ENCODE peak calls at places on chromosomes 2 and 18, in six cellular contexts. One of them, this sample, is unnamed. For H3K36me3, the result is how much of the 10 kb centered on the place peaks cover.

GRCh38 chr18:54671291-54671881 is 80.3 kb downstream of the DYNAP start:
- DNase-seq in PC-3: peak
- DNase-seq in lower lobe of right lung: no peak
- DNase-seq in Panc1: no peak
- DNase-seq in uterus: no peak
- DNase-seq in stomach: no peak
- DNase-seq in this sample: no peak

GRCh38 chr2:188345439-188345838 is 53.8 kb downstream of the GULP1 start:
- DNase-seq in PC-3: no peak
- DNase-seq in lower lobe of right lung: no peak
- DNase-seq in stomach: no peak
- DNase-seq in Panc1: no peak
- DNase-seq in uterus: no peak
- DNase-seq in this sample: no peak

GRCh38 chr2:11304476-11304875 is 40.0 kb downstream of the ROCK2 start:
- DNase-seq in stomach: no peak
- DNase-seq in lower lobe of right lung: no peak
- DNase-seq in PC-3: no peak
- DNase-seq in Panc1: no peak
- DNase-seq in uterus: no peak
- DNase-seq in this sample: no peak

GRCh38 chr2:159895258-159896209 is 97.5 kb upstream of the CD302 start:
- DNase-seq in uterus: no peak
- DNase-seq in Panc1: no peak
- DNase-seq in PC-3: no peak
- DNase-seq in lower lobe of right lung: no peak
- DNase-seq in stomach: no peak
- DNase-seq in this sample: no peak

GRCh38 chr18:24659837-24660720 is 199.6 kb downstream of the HRH4 start:
- DNase-seq in PC-3: no peak
- DNase-seq in stomach: no peak
- DNase-seq in lower lobe of right lung: peak
- DNase-seq in Panc1: no peak
- DNase-seq in uterus: peak
- DNase-seq in this sample: peak

GRCh38 chr2:129744649-129745048 is 234.8 kb upstream of the RAB6C start:
- DNase-seq in PC-3: no peak
- DNase-seq in lower lobe of right lung: no peak
- DNase-seq in Panc1: no peak
- DNase-seq in uterus: no peak
- DNase-seq in stomach: peak
- DNase-seq in this sample: no peak

GRCh38 chr2:128641421-128642095 is 322.9 kb upstream of the HS6ST1 start:
- DNase-seq in Panc1: no peak
- DNase-seq in lower lobe of right lung: no peak
- DNase-seq in uterus: no peak
- DNase-seq in stomach: peak
- DNase-seq in PC-3: no peak
- DNase-seq in this sample: no peak

GRCh38 chr18:44135791-44136190 is 544.9 kb upstream of the SETBP1 start:
- DNase-seq in uterus: no peak
- DNase-seq in stomach: no peak
- DNase-seq in lower lobe of right lung: no peak
- DNase-seq in PC-3: no peak
- DNase-seq in Panc1: no peak
- DNase-seq in this sample: no peak

GRCh38 chr2:160372585-160372984 is 121.0 kb downstream of the RBMS1 start:
- DNase-seq in uterus: no peak
- DNase-seq in PC-3: no peak
- DNase-seq in stomach: no peak
- DNase-seq in lower lobe of right lung: no peak
- DNase-seq in Panc1: no peak
- DNase-seq in this sample: no peak

DNA sequence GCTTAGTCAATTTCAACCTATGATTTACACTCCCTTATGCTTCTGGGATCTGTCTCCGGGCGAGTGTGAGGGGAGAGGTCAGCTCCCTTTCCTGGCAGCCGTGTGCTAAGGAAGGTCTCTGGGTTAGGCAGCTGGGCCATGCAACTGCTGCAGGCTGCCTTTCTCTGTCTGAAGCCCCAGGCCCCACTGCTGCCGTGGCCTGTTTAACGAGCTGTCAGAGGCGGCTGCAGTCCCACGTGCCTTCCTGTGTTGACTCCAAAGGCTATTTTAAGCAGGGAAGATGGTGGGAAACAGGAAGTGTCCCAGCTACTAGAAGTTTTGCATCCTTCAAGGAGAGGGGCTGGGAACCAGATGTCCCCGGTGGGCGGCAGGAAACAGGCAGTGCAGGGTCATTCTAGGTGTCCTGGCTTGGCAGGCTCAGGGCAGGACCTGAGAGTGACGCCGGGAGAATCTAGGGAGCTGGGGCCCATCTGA is 186.4 kb downstream of the TNS1 start:
- DNase-seq in stomach: no peak
- DNase-seq in Panc1: no peak
- DNase-seq in lower lobe of right lung: peak
- DNase-seq in uterus: peak
- DNase-seq in PC-3: no peak
- DNase-seq in this sample: no peak
- H3K36me3 ChIP-seq in stomach: half or more
- H3K36me3 ChIP-seq in Panc1: under half
- H3K36me3 ChIP-seq in lower lobe of right lung: half or more
- H3K36me3 ChIP-seq in uterus: under half
- H3K36me3 ChIP-seq in PC-3: under half
- H3K36me3 ChIP-seq in this sample: under half

DNA sequence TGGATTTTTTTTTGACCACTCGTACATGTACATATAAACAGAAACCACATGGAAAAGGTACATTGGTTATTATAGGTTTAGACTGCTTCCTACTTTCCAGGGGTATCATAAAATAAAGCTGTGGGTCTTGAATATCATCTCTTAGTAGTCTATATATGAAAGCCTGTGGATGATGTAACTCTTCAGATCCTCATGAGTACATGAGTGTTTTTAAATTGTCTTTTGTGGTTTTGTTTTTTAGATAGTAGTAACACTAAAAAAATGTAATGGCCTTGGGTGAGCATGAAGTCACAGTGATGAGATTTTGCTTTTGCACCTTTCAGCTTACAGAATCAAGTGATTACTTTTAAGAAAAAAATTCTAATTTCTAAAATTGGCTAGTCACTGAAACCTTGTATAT is 80.2 kb downstream of the RAB3GAP1 start:
- DNase-seq in lower lobe of right lung: no peak
- DNase-seq in PC-3: no peak
- DNase-seq in uterus: no peak
- DNase-seq in stomach: no peak
- DNase-seq in Panc1: no peak
- DNase-seq in this sample: no peak
- H3K36me3 ChIP-seq in lower lobe of right lung: half or more
- H3K36me3 ChIP-seq in PC-3: half or more
- H3K36me3 ChIP-seq in uterus: under half
- H3K36me3 ChIP-seq in stomach: under half
- H3K36me3 ChIP-seq in Panc1: under half
- H3K36me3 ChIP-seq in this sample: under half

GRCh38 chr2:173417801-173418200 is 63.1 kb downstream of the CDCA7 start:
- DNase-seq in PC-3: no peak
- DNase-seq in Panc1: no peak
- DNase-seq in uterus: no peak
- DNase-seq in stomach: no peak
- DNase-seq in lower lobe of right lung: no peak
- DNase-seq in this sample: no peak

GRCh38 chr2:173414823-173415322 is 60.2 kb downstream of the CDCA7 start:
- DNase-seq in Panc1: no peak
- DNase-seq in PC-3: peak
- DNase-seq in uterus: peak
- DNase-seq in lower lobe of right lung: no peak
- DNase-seq in stomach: no peak
- DNase-seq in this sample: no peak

GRCh38 chr2:173419506-173419905 is 64.8 kb downstream of the CDCA7 start:
- DNase-seq in lower lobe of right lung: no peak
- DNase-seq in Panc1: no peak
- DNase-seq in uterus: no peak
- DNase-seq in PC-3: peak
- DNase-seq in stomach: no peak
- DNase-seq in this sample: no peak

GRCh38 chr2:173415663-173416469 is 61.2 kb downstream of the CDCA7 start:
- DNase-seq in Panc1: no peak
- DNase-seq in uterus: no peak
- DNase-seq in PC-3: no peak
- DNase-seq in lower lobe of right lung: no peak
- DNase-seq in stomach: no peak
- DNase-seq in this sample: no peak

DNA sequence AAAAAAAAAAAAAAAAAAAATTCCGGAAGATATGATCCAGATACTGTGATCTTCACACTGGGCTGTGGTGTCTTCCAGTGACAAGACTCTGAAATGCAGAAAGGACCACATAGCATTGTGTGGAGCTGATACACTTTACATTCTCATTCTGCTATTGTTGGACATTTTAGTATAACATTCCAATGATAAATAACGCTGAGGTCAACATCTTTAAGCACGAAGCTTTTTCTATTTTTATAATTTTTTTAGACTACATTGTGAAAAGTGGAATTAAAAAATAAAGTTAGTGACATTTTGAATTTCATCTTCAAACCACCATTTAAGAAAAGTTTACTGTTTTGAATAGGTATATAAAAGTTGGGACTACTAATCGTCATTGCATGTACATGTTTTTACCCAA is 62.7 kb downstream of the CDCA7 start:
- DNase-seq in stomach: no peak
- DNase-seq in uterus: no peak
- DNase-seq in PC-3: no peak
- DNase-seq in Panc1: no peak
- DNase-seq in lower lobe of right lung: no peak
- DNase-seq in this sample: no peak
- H3K36me3 ChIP-seq in stomach: under half
- H3K36me3 ChIP-seq in uterus: under half
- H3K36me3 ChIP-seq in PC-3: under half
- H3K36me3 ChIP-seq in Panc1: under half
- H3K36me3 ChIP-seq in lower lobe of right lung: under half
- H3K36me3 ChIP-seq in this sample: under half

GRCh38 chr2:199922856-199923255 is 11.8 kb downstream of the C2orf69 start:
- DNase-seq in Panc1: no peak
- DNase-seq in uterus: no peak
- DNase-seq in stomach: no peak
- DNase-seq in lower lobe of right lung: no peak
- DNase-seq in PC-3: no peak
- DNase-seq in this sample: no peak
- H3K36me3 ChIP-seq in Panc1: under half
- H3K36me3 ChIP-seq in uterus: under half
- H3K36me3 ChIP-seq in stomach: under half
- H3K36me3 ChIP-seq in lower lobe of right lung: under half
- H3K36me3 ChIP-seq in PC-3: under half
- H3K36me3 ChIP-seq in this sample: under half

GRCh38 chr2:112754562-112754961 is 9.8 kb downstream of the CKAP2L start:
- DNase-seq in Panc1: no peak
- DNase-seq in lower lobe of right lung: peak
- DNase-seq in stomach: no peak
- DNase-seq in PC-3: no peak
- DNase-seq in uterus: no peak
- DNase-seq in this sample: no peak
- H3K36me3 ChIP-seq in Panc1: under half
- H3K36me3 ChIP-seq in lower lobe of right lung: under half
- H3K36me3 ChIP-seq in stomach: under half
- H3K36me3 ChIP-seq in PC-3: half or more
- H3K36me3 ChIP-seq in uterus: under half
- H3K36me3 ChIP-seq in this sample: under half